ENCODE peak calls at places on chromosome 1, in nine cellular contexts. V is activated T-helper 1 cell treated with anti-CD3 and anti-CD28 coated beads, Interleukin-12 subunit alpha, Interleukin-12 subunit beta, Interleukin-2, Interleukin-4 antibody, amounts not matched to agents 30 ng/mL and 10 ng/mL and 1 ng/mL, durations not matched to agents 14 hours and 24 hours and 36 hours; M is NCI-H460; O is Daoy; H is neural progenitor cell; T is RPMI8226; Z is stimulated activated naive B cell treated with anti-CD40 and anti-IgM and Interleukin-4, amounts not matched to agents 10 μg/mL and 1 μg/mL and 100 μg/mL, for 72 hours; E is Right ventricle myocardium inferior; U is upper lobe of right lung. N is an unnamed sample.
A peak's percentile ranks its signal among the peaks of the same experiment; 100 is the strongest.

GRCh38 chr1:168266644-168267186 is 14.0 kb upstream of the TBX19 start:
- DNase-seq in V (no peak), M (no peak), O (peak; percentile 27), H (no peak), T (peak; percentile 90), Z (no peak), E (no peak), U (no peak), N (no peak)

GRCh38 chr1:31943546-31944184 is 5.5 kb upstream of the PTP4A2 start:
- DNase-seq in V (peak; percentile 56), M (no peak), O (peak; percentile 59), H (no peak), T (no peak), Z (no peak), E (no peak), U (no peak), N (no peak)

GRCh38 chr1:91729621-91730348 is 156.2 kb downstream of the TGFBR3 start:
- DNase-seq in V (no peak), M (no peak), O (no peak), H (no peak), T (no peak), Z (no peak), E (no peak), U (no peak), N (no peak)

GRCh38 chr1:243798726-243799125 is 51.3 kb downstream of the AKT3 start:
- DNase-seq in V (no peak), M (no peak), O (peak; percentile 56), H (no peak), T (no peak), Z (no peak), E (no peak), U (no peak), N (no peak)

GRCh38 chr1:29789910-29790247 is 553.6 kb downstream of the PTPRU start:
- DNase-seq in V (no peak), M (no peak), O (no peak), H (no peak), T (no peak), Z (no peak), E (no peak), U (no peak), N (no peak)

GRCh38 chr1:53321366-53321765 is 6.5 kb downstream of the LRP8 start:
- DNase-seq in V (no peak), M (no peak), O (no peak), H (peak; percentile 70), T (peak; percentile 18), Z (no peak), E (peak; percentile 58), U (peak; percentile 39), N (no peak)

GRCh38 chr1:25679170-25679569 is 62.6 kb downstream of the MAN1C1 start:
- DNase-seq in V (no peak), M (no peak), O (no peak), H (no peak), T (no peak), Z (no peak), E (no peak), U (peak; percentile 30), N (no peak)

GRCh38 chr1:204431310-204432184 is 19.9 kb upstream of the PPP1R15B start:
- DNase-seq in V (peak; percentile 58), M (peak; percentile 77), O (peak; percentile 74), H (peak; percentile 84), T (peak; percentile 83), Z (peak; percentile 56), E (peak; percentile 86), U (peak; percentile 87), N (peak; percentile 89)

GRCh38 chr1:224769987-224770693 is 154.0 kb downstream of the CNIH3 start:
- DNase-seq in V (no peak), M (peak; percentile 6), O (peak; percentile 56), H (no peak), T (no peak), Z (no peak), E (no peak), U (no peak), N (no peak)

GRCh38 chr1:172269084-172269483 is 151.4 kb upstream of the C1orf105 start:
- DNase-seq in V (no peak), M (no peak), O (no peak), H (no peak), T (no peak), Z (no peak), E (no peak), U (no peak), N (no peak)

GRCh38 chr1:119947468-119947867 is 51.2 kb upstream of the ADAM30 start:
- DNase-seq in V (no peak), M (no peak), O (peak; percentile 62), H (no peak), T (no peak), Z (no peak), E (no peak), U (no peak), N (no peak)

GRCh38 chr1:59020151-59020997 is 236.5 kb upstream of the JUN start:
- DNase-seq in V (peak; percentile 51), M (peak; percentile 1), O (peak; percentile 89), H (no peak), T (peak; percentile 89), Z (peak; percentile 46), E (no peak), U (no peak), N (peak; percentile 56)

GRCh38 chr1:118564961-118565360 is 379.9 kb upstream of the SPAG17 start:
- DNase-seq in V (no peak), M (no peak), O (no peak), H (no peak), T (no peak), Z (no peak), E (no peak), U (no peak), N (no peak)